ENCODE peak calls at places on chromosome 18, in four cellular contexts. O is adrenal gland, M is type B pancreatic cell, J is tibial artery. Y is an unnamed sample.

GRCh38 chr18:28163201-28163778 is 13.6 kb downstream of the CDH2 start:
- DNase-seq in O (peak), M (no peak), J (no peak), Y (no peak)

GRCh38 chr18:27413495-27414401 is 228.6 kb upstream of the CHST9 start:
- DNase-seq in O (no peak), M (no peak), J (peak), Y (no peak)

GRCh38 chr18:26960901-26961300 is 95.4 kb upstream of the AQP4 start:
- DNase-seq in O (no peak), M (no peak), J (no peak), Y (no peak)

GRCh38 chr18:35029103-35029502 is 12.1 kb upstream of the MAPRE2 start:
- DNase-seq in O (peak), M (no peak), J (no peak), Y (peak)

GRCh38 chr18:59694824-59695223 is 2.4 kb downstream of the CCBE1 start:
- DNase-seq in O (no peak), M (no peak), J (no peak), Y (no peak)

GRCh38 chr18:63273170-63273925 is 46.2 kb downstream of the BCL2 start:
- DNase-seq in O (no peak), M (no peak), J (no peak), Y (no peak)

GRCh38 chr18:59767732-59768131 is 70.5 kb upstream of the CCBE1 start:
- DNase-seq in O (no peak), M (no peak), J (no peak), Y (no peak)

GRCh38 chr18:22914633-22915032 is 18.5 kb upstream of the RBBP8 start:
- DNase-seq in O (no peak), M (no peak), J (no peak), Y (no peak)

GRCh38 chr18:59402432-59403090 is 43.5 kb upstream of the LMAN1 start:
- DNase-seq in O (peak), M (peak), J (peak), Y (peak)

GRCh38 chr18:58158459-58158858 is 114.4 kb downstream of the NEDD4L start:
- DNase-seq in O (peak), M (no peak), J (no peak), Y (no peak)